ENCODE peak calls at places on chromosome 15, in seven cellular contexts. Z, P, A, H, J, Q and G are unnamed samples.

GRCh38 chr15:58203537-58203936 is 65.4 kb downstream of the AQP9 start:
- DNase-seq in Q (no peak), J (no peak), A (no peak), Z (no peak), H (no peak), P (no peak), G (no peak)

GRCh38 chr15:45589296-45589695 is 2.1 kb downstream of the BLOC1S6 start:
- DNase-seq in H (no peak), P (no peak), J (no peak), A (no peak), Q (no peak), Z (no peak), G (no peak)

GRCh38 chr15:38254065-38254883 is 1.6 kb downstream of the SPRED1 start:
- DNase-seq in Z (no peak), P (peak; percentile 49), H (peak; percentile 60), J (no peak), A (no peak), Q (peak; percentile 73), G (no peak)

GRCh38 chr15:96544162-96544756 is 213.8 kb downstream of the NR2F2 start:
- DNase-seq in Z (no peak), A (no peak), Q (no peak), J (no peak), H (no peak), P (no peak), G (no peak)

GRCh38 chr15:61130945-61131597 is 98.0 kb downstream of the RORA start:
- DNase-seq in P (no peak), Q (no peak), J (no peak), H (no peak), A (no peak), Z (no peak), G (no peak)

GRCh38 chr15:38134252-38134651 is 118.4 kb upstream of the SPRED1 start:
- DNase-seq in Q (no peak), P (no peak), A (no peak), Z (no peak), H (no peak), J (no peak), G (no peak)

GRCh38 chr15:71788646-71789579 is 21.4 kb upstream of the NR2E3 start:
- DNase-seq in Z (no peak), Q (no peak), J (no peak), P (no peak), A (no peak), H (no peak), G (peak; percentile 34)

GRCh38 chr15:77506311-77507150 is 85.8 kb downstream of the HMG20A start:
- DNase-seq in Q (peak; percentile 89), H (no peak), Z (peak; percentile 79), J (no peak), A (no peak), P (no peak), G (peak; percentile 83)

GRCh38 chr15:41465822-41466421 is 27.8 kb upstream of the ITPKA start:
- DNase-seq in Z (no peak), Q (no peak), A (no peak), H (peak; percentile 50), P (peak; percentile 40), J (no peak), G (no peak)

GRCh38 chr15:63509056-63509696 is 4.8 kb downstream of the USP3 start:
- DNase-seq in A (no peak), Q (no peak), P (no peak), J (no peak), H (no peak), Z (no peak), G (no peak)

GRCh38 chr15:74184582-74185091 is 11.1 kb downstream of the ISLR start:
- DNase-seq in Z (peak; percentile 65), Q (no peak), H (no peak), P (no peak), J (no peak), A (no peak), G (no peak)

GRCh38 chr15:36106640-36107335 is 472.6 kb upstream of the CDIN1 start:
- DNase-seq in Q (no peak), Z (no peak), P (no peak), A (no peak), H (no peak), J (no peak), G (no peak)

GRCh38 chr15:86139828-86140227 is 60.2 kb downstream of the AGBL1 start:
- DNase-seq in J (no peak), Z (no peak), Q (no peak), H (peak; percentile 28), P (no peak), A (no peak), G (no peak)

GRCh38 chr15:59399465-59400102 is 26.9 kb upstream of the MYO1E start:
- DNase-seq in Q (peak; percentile 76), J (no peak), Z (no peak), A (no peak), H (peak; percentile 74), P (peak; percentile 68), G (no peak)

GRCh38 chr15:83659011-83659811 is 5.3 kb downstream of the ADAMTSL3 start:
- DNase-seq in A (no peak), Q (no peak), J (no peak), P (no peak), H (no peak), Z (peak; percentile 72), G (no peak)